ENCODE peak calls at places on chromosomes 1 and 21, in five cellular contexts. E is IMR-90, C is endodermal cell, V is bronchial epithelial cell, R is fibroblast of lung. H is an unnamed sample.

GRCh38 chr1:15662539-15662938 is 21.6 kb upstream of the PLEKHM2 start:
- DNase-seq in E (no peak), C (no peak), V (no peak), R (no peak), H (no peak)

GRCh38 chr1:82399093-82399492 is 598.4 kb downstream of the ADGRL2 start:
- DNase-seq in E (peak), C (no peak), V (no peak), R (peak), H (no peak)

GRCh38 chr1:15525043-15525958 is 1.3 kb upstream of the CASP9 start:
- DNase-seq in E (no peak), C (peak), V (peak), R (peak), H (peak)

GRCh38 chr21:35216966-35217365 is 167.9 kb upstream of the RUNX1 start:
- DNase-seq in E (no peak), C (no peak), V (no peak), R (no peak), H (no peak)

GRCh38 chr1:165954940-165955339 is 127.5 kb downstream of the UCK2 start:
- DNase-seq in E (peak), C (no peak), V (no peak), R (peak), H (no peak)

GRCh38 chr21:37787456-37787855 is 128.8 kb downstream of the KCNJ6 start:
- DNase-seq in E (peak), C (no peak), V (peak), R (peak), H (peak)

GRCh38 chr21:41839387-41840000 is 39.6 kb downstream of the PRDM15 start:
- DNase-seq in E (no peak), C (no peak), V (no peak), R (no peak), H (no peak)

GRCh38 chr1:62810420-62811274 is 26.7 kb downstream of the ATG4C start:
- DNase-seq in E (no peak), C (no peak), V (no peak), R (no peak), H (no peak)

GRCh38 chr1:237120683-237121082 is 78.7 kb downstream of the RYR2 start:
- DNase-seq in E (no peak), C (no peak), V (no peak), R (no peak), H (no peak)

GRCh38 chr1:237119091-237119490 is 77.1 kb downstream of the RYR2 start:
- DNase-seq in E (no peak), C (no peak), V (no peak), R (no peak), H (no peak)

GRCh38 chr1:237126180-237126579 is 84.2 kb downstream of the RYR2 start:
- DNase-seq in E (no peak), C (no peak), V (no peak), R (no peak), H (no peak)

DNA sequence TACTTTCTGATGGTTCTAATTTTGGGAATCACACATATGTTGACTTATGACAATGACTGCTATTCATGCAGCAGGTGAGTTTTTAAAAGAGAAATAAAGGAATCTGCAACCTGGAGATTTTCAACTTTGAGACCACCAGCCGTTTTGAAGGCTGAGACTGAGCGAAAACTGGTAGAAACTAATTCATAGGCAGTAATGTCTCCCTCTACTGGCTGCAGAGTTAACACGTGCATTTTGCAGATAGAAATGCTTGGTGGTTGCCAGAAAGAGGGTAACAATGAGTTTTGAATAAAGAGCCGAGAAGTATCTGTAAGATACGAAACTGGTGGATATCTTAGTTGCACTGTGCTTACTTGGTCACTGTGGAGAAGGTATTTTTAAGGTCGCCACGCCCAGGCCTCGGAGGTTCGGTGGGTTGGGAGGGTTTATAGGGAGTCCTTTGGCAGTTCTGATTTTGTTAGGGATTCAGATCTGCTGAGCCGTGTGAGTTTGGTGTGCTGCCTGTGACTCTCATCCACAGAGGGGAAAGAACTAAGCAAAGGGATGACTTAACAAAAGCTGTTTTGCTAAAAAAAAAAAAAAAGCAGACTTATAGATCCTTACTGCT is 83.0 kb downstream of the RYR2 start:
- DNase-seq in E (no peak), C (peak), V (no peak), R (no peak), H (peak)
- TF ChIP-seq CTCF in E (no peak), C (peak), V (no peak), R (peak), H (peak)

GRCh38 chr1:161787355-161787754 is 21.2 kb downstream of the ATF6 start:
- DNase-seq in E (no peak), C (no peak), V (no peak), R (no peak), H (no peak)
- TF ChIP-seq CTCF in E (peak), C (peak), V (no peak), R (peak), H (no peak)

DNA sequence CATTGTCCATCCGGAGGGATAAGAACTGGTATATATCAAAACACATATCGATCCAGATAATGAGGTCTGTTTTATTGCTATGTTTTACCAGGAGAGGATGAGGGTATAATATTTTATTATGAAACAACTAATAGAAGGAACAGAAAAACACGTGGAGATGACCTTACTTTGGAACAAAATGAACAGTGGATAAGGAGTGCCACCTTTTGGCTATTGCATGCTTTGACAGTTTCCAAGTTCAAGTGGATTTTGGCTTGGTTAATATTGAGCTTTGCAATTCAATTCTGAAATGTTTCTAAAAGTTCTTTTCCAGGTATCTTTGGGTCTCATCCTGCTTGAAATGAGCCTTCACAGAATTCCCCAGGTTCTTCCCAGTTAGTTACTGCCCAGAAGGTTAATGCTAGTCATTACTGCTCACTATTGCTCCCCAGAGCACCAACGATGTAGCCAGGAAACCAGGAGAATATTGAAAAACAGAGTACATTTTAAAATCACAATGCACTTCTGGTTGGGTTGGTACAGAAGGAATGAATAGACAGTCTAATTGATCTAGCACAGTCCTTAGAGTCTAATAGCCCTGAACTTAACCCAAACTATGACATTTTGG is 45.5 kb downstream of the ZC3H11B start:
- DNase-seq in E (peak), C (no peak), V (peak), R (peak), H (peak)
- TF ChIP-seq CTCF in E (peak), C (peak), V (peak), R (peak), H (peak)

GRCh38 chr1:71400050-71400449 is 319.2 kb upstream of the ZRANB2 start:
- DNase-seq in E (no peak), C (no peak), V (no peak), R (no peak), H (no peak)
- TF ChIP-seq CTCF in E (no peak), C (no peak), V (no peak), R (no peak), H (no peak)

DNA sequence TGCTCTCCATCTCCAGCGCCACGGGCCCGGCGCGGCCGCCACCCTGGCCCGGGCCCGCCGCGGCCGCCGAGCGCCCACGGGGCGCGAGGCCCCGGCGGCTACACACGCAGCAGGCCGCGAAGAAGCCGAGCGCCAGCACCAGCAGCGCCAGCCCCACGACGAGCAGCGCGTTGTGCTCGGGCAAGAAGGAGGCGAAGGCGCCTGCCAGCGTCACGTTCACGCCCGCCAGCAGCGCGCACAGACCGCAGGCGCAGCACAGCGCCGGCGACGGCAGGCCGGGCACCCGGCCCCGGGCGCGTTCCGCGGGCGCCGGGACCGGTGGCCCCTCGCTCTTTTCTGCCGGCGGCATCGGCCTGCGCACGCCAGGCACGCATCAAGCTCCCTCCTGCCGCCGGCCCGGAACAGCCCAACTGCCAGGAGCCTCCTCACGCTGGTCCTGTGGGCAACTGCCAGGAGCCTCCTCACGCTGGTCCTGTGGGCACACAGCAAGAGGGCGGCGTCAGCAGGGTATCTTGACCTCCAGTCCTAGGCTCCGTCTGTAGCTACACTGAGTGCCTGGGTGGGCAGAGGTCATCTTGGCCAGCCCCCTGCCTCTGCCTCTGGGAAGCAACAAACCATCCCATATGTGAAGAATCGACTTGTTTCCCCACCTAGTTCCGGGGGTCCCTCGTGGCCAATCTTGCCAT is 18.1 kb downstream of the KNCN start:
- DNase-seq in E (peak), C (peak), V (no peak), R (peak), H (no peak)
- TF ChIP-seq CTCF in E (no peak), C (no peak), V (no peak), R (no peak), H (no peak)

DNA sequence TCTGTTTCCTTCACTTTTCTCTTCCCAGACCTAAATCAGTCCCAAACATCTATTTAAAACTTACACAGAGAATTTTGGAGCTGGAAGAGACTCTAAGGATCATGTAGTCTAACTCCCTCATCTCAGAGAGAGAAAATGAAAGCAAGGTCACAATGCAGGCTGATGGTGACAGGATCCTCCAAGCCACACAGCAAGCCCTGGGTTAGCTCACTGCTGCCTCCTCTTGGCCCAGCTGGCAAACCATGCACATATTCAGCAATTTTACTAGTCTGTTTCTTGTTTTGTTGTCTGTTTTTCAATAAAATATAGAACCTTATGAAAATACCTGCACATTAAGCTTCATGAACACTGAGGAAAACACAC is 27.7 kb upstream of the LY9 start:
- DNase-seq in E (no peak), C (peak), V (peak), R (no peak), H (peak)
- TF ChIP-seq CTCF in E (peak), C (peak), V (peak), R (no peak), H (peak)

H was measured in MCF 10A.